ENCODE peak calls at places on chromosomes 13 and 19, in eight cellular contexts. L is uterus, S is osteoblast, H is endothelial cell of umbilical vein, P is Peyer's patch, M is ascending aorta, E is pancreas, Q is stomach. W is an unnamed sample. For H3K4me1 and H3K9me3, the result is how much of the 10 kb centered on the place peaks cover.

GRCh38 chr13:71606818-71607217 is 260.2 kb downstream of the DACH1 start:
- DNase-seq in M (no peak), P (no peak), Q (no peak), S (no peak), L (no peak), E (no peak), H (no peak), W (no peak)

GRCh38 chr19:1271528-1272422 is 2.6 kb downstream of the CIRBP start:
- DNase-seq in L (peak), S (no peak), P (no peak), M (no peak), E (no peak), H (no peak), Q (no peak), W (no peak)

GRCh38 chr19:367561-367960 is 23.0 kb upstream of the MIER2 start:
- DNase-seq in Q (no peak), M (no peak), L (no peak), H (no peak), E (no peak), P (no peak), S (peak), W (no peak)

GRCh38 chr19:46416077-46416709 is 2.8 kb upstream of the CCDC8 start:
- DNase-seq in P (peak), M (no peak), E (peak), S (peak), L (peak), H (peak), Q (peak), W (no peak)

GRCh38 chr13:48621056-48621455 is 32.7 kb upstream of the CYSLTR2 start:
- DNase-seq in E (no peak), P (no peak), S (no peak), M (no peak), L (no peak), Q (no peak), H (no peak), W (no peak)

GRCh38 chr19:33214621-33215020 is 11.0 kb downstream of the SLC7A10 start:
- DNase-seq in Q (no peak), P (no peak), L (no peak), S (peak), M (no peak), H (no peak), E (peak), W (peak)

GRCh38 chr13:47120284-47120683 is 223.4 kb upstream of the HTR2A start:
- DNase-seq in S (no peak), E (peak), H (no peak), Q (no peak), L (no peak), M (no peak), P (no peak), W (no peak)

GRCh38 chr19:46404039-46404883 is 9.1 kb downstream of the CCDC8 start:
- DNase-seq in S (peak), L (peak), Q (peak), E (peak), M (no peak), H (no peak), P (peak), W (peak)

GRCh38 chr19:29119582-29119981 is 93.4 kb downstream of the UQCRFS1 start:
- DNase-seq in P (no peak), L (no peak), Q (no peak), S (no peak), M (no peak), H (no peak), E (no peak), W (no peak)

GRCh38 chr19:46515879-46516350 is 20.2 kb upstream of the PNMA8B start:
- DNase-seq in P (no peak), M (no peak), S (peak), H (peak), Q (no peak), E (no peak), L (no peak), W (no peak)

GRCh38 chr19:7679017-7679720 is 1.5 kb upstream of the TRAPPC5 start:
- DNase-seq in H (no peak), L (no peak), E (no peak), M (no peak), Q (no peak), S (peak), P (peak), W (peak)

GRCh38 chr19:49427855-49428546 is 2.8 kb downstream of the GFY start:
- DNase-seq in Q (peak), H (no peak), M (no peak), E (no peak), S (peak), P (no peak), L (no peak), W (no peak)

GRCh38 chr19:49428547-49429451 is 3.6 kb downstream of the GFY start:
- DNase-seq in L (no peak), Q (no peak), P (no peak), S (no peak), E (no peak), H (no peak), M (no peak), W (no peak)

GRCh38 chr19:49425178-49425577 is at the start of gene GFY:
- DNase-seq in P (no peak), E (no peak), H (no peak), M (no peak), S (peak), L (no peak), Q (no peak), W (no peak)

GRCh38 chr19:49425922-49426592 is 869 bp downstream of the GFY start:
- DNase-seq in P (no peak), Q (no peak), H (no peak), L (no peak), M (no peak), S (peak), E (no peak), W (no peak)

DNA sequence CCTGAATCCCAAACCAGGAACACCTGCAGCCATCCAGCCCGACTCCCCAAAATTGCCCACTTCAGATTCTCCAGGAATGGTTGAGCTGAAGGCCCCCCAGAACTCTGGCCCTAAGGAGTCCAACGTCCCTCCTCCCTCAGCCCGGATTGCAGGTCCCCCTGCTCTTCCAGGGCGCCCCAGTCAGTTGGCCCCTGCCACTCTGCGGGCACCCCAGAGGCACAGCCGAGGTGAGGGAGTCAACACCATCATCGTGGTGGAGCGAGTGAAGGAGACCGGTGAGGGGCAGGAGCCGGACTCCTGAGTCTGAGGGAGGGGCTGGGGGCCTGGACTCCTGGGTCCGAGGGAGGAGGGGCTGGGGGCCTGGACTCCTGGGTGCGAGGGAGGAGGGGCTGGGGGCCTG is 2.2 kb downstream of the GFY start:
- DNase-seq in Q (no peak), H (no peak), S (no peak), E (no peak), P (no peak), L (no peak), M (no peak), W (no peak)
- H3K4me1 ChIP-seq in Q (under half), H (under half), S (under half), E (under half), P (under half), L (under half), M (under half), W (under half)

GRCh38 chr19:23384858-23385257 is 10.4 kb downstream of the ZNF91 start:
- DNase-seq in P (no peak), E (no peak), S (no peak), L (no peak), Q (no peak), M (no peak), H (no peak), W (no peak)

GRCh38 chr19:23381114-23381513 is 14.2 kb downstream of the ZNF91 start:
- DNase-seq in P (no peak), L (no peak), Q (no peak), E (no peak), S (no peak), H (no peak), M (no peak), W (no peak)

GRCh38 chr19:23385404-23385803 is 9.9 kb downstream of the ZNF91 start:
- DNase-seq in E (no peak), H (no peak), Q (no peak), M (no peak), P (no peak), S (no peak), L (no peak), W (no peak)

GRCh38 chr19:23382955-23383354 is 12.3 kb downstream of the ZNF91 start:
- DNase-seq in Q (no peak), H (no peak), E (no peak), S (no peak), P (no peak), M (no peak), L (no peak), W (no peak)

GRCh38 chr19:23384166-23384565 is 11.1 kb downstream of the ZNF91 start:
- DNase-seq in E (no peak), L (no peak), H (no peak), M (no peak), P (no peak), Q (no peak), S (no peak), W (no peak)
- H3K9me3 ChIP-seq in E (under half), L (under half), H (under half), M (half or more), P (under half), Q (half or more), S (under half), W (under half)

GRCh38 chr19:18481505-18482222 is 40.2 kb downstream of the ELL start:
- DNase-seq in Q (no peak), S (peak), P (no peak), M (no peak), H (no peak), L (no peak), E (no peak), W (no peak)
- H3K4me1 ChIP-seq in Q (half or more), S (under half), P (under half), M (under half), H (under half), L (under half), E (under half), W (under half)

DNA sequence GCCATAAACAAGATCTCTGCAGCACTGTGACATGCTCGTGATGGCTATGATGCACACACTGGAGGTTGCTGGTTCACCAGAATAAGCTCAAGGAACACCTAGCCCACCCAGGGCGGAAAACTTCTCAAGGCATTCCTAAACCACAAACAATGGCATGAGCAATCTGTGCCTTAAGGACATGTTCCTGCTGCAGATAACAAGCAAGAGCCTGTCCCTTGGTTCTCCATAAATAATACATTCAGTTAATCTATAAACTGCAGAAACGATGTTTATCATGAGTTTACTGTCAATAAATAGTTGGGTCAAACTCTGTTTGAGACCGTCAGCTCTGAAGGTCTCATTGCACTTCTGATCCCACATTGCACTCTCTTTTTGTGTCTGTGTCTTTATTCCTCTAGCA is 18.6 kb upstream of the ZNF266 start:
- DNase-seq in P (no peak), H (no peak), L (no peak), S (no peak), Q (no peak), M (no peak), E (no peak), W (no peak)
- H3K9me3 ChIP-seq in P (under half), H (under half), L (under half), S (under half), Q (half or more), M (half or more), E (under half), W (under half)

GRCh38 chr13:74554581-74555290 is 420.5 kb upstream of the KLF12 start:
- DNase-seq in E (no peak), M (no peak), L (no peak), H (no peak), P (no peak), Q (no peak), S (peak), W (no peak)
- H3K4me1 ChIP-seq in E (under half), M (under half), L (under half), H (under half), P (under half), Q (under half), S (under half), W (under half)

GRCh38 chr19:11752244-11752736 is 13.5 kb upstream of the ZNF823 start:
- DNase-seq in H (no peak), P (no peak), L (no peak), S (no peak), M (no peak), E (no peak), Q (no peak), W (no peak)

GRCh38 chr19:11745871-11746270 is 7.1 kb upstream of the ZNF823 start:
- DNase-seq in S (no peak), L (no peak), P (no peak), H (no peak), Q (no peak), E (no peak), M (no peak), W (no peak)

GRCh38 chr19:11747277-11747676 is 8.5 kb upstream of the ZNF823 start:
- DNase-seq in S (no peak), P (no peak), L (no peak), Q (no peak), E (no peak), M (no peak), H (no peak), W (no peak)

GRCh38 chr19:11754663-11755062 is 12.1 kb upstream of the ZNF441 start:
- DNase-seq in Q (no peak), E (no peak), M (no peak), H (no peak), S (no peak), L (no peak), P (no peak), W (no peak)

DNA sequence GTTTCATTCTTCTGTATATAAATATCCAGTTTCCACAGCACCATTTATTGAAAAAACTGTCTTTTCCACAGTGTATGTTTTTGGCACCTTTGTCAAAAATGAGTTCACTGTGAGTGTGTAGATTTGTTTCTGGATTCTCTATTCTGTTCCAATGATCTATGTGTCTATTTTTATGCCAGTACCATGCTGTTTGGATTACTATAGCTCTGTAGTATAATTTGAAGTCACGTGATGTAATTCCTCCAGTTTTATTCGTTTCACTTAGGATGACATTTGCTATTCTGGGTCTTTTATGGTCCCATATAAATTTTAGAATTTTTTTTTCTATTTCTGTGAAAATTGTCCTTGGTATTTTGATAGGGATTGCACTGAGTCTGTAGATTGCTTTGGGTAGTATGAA is 11.0 kb upstream of the ZNF823 start:
- DNase-seq in M (no peak), L (no peak), E (no peak), H (no peak), S (no peak), P (no peak), Q (no peak), W (no peak)
- H3K9me3 ChIP-seq in M (under half), L (under half), E (under half), H (under half), S (under half), P (under half), Q (under half), W (under half)

GRCh38 chr13:25859528-25859927 is 192.3 kb downstream of the SHISA2 start:
- DNase-seq in P (no peak), Q (no peak), M (no peak), S (no peak), E (no peak), H (no peak), L (no peak), W (no peak)

GRCh38 chr13:25862156-25862555 is 189.7 kb downstream of the SHISA2 start:
- DNase-seq in E (no peak), M (no peak), L (no peak), P (no peak), S (no peak), Q (no peak), H (no peak), W (no peak)

GRCh38 chr13:25860862-25861261 is 191.0 kb downstream of the SHISA2 start:
- DNase-seq in E (no peak), L (no peak), M (no peak), P (no peak), H (no peak), Q (no peak), S (no peak), W (no peak)

GRCh38 chr13:25857830-25858229 is 194.0 kb downstream of the SHISA2 start:
- DNase-seq in M (no peak), E (no peak), P (no peak), Q (no peak), L (no peak), S (no peak), H (no peak), W (no peak)

GRCh38 chr13:25860265-25860664 is 191.6 kb downstream of the SHISA2 start:
- DNase-seq in Q (no peak), E (no peak), P (no peak), L (no peak), H (no peak), M (no peak), S (no peak), W (no peak)
- H3K4me1 ChIP-seq in Q (under half), E (under half), P (under half), L (under half), H (under half), M (under half), S (under half), W (under half)

DNA sequence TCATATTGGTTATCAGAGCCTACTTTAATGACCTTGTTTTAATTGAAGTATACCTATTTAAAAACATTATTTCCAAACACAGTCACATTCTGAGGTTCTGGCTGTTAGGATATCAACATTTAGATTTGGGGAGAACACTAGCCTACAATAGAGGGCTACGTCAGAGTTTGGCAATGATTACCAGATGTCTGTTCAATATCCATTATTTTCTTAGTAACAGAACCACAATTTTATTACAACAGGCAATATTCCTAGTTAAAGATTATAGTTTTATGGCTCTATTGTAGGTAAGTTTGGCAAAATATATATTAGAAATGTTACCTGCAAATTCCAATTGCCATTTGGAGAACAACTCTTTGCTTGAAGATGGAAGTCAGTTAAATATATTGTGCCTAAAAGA is 1163.1 kb upstream of the MIR17HG start:
- DNase-seq in M (no peak), P (no peak), E (no peak), S (no peak), L (no peak), Q (no peak), H (no peak), W (peak)
- H3K9me3 ChIP-seq in M (under half), P (under half), E (under half), S (under half), L (under half), Q (under half), H (under half), W (under half)